ENCODE peak calls at places on chromosomes 5 and 9, in nine cellular contexts. Y is endothelial cell of umbilical vein, X is right lobe of liver, Q is IMR-90, I is heart left ventricle, M is tibial nerve, J is upper lobe of left lung, D is adrenal gland, E is K562. A is an unnamed sample.

GRCh38 chr5:73968729-73969128 is 342.7 kb downstream of the ARHGEF28 start:
- DNase-seq in M (no peak), I (no peak), D (no peak), E (no peak), X (no peak), Q (peak; percentile 12), J (no peak), Y (no peak), A (no peak)

GRCh38 chr9:96674914-96675538 is 19.9 kb upstream of the PRXL2C start:
- DNase-seq in Q (peak; percentile 77), X (no peak), I (no peak), Y (peak; percentile 91), M (no peak), E (no peak), J (no peak), D (no peak), A (no peak)

GRCh38 chr5:36688722-36689121 is 82.3 kb downstream of the SLC1A3 start:
- DNase-seq in X (no peak), I (no peak), E (peak; percentile 28), Y (no peak), M (no peak), J (no peak), Q (peak; percentile 4), D (no peak), A (no peak)

GRCh38 chr5:131983244-131983771 is 28.1 kb downstream of the ACSL6 start:
- DNase-seq in Y (no peak), J (no peak), Q (no peak), X (no peak), M (no peak), E (no peak), D (no peak), I (no peak), A (no peak)

GRCh38 chr9:35490155-35490909 is 421 bp downstream of the RUSC2 start:
- DNase-seq in E (peak; percentile 14), X (peak; percentile 59), Y (no peak), Q (no peak), M (no peak), D (peak; percentile 60), J (peak; percentile 84), I (no peak), A (peak; percentile 29)

GRCh38 chr9:99000480-99001395 is 57.0 kb downstream of the COL15A1 start:
- DNase-seq in I (no peak), J (peak; percentile 4), X (peak; percentile 54), D (peak; percentile 62), Q (peak; percentile 85), Y (peak; percentile 60), E (peak; percentile 56), M (no peak), A (no peak)

GRCh38 chr9:14633906-14634565 is 59.2 kb downstream of the ZDHHC21 start:
- DNase-seq in Q (no peak), Y (no peak), D (no peak), J (peak; percentile 37), I (no peak), E (no peak), M (no peak), X (peak; percentile 36), A (peak; percentile 7)

GRCh38 chr5:56896761-56897160 is 12.6 kb upstream of the SETD9 start:
- DNase-seq in Q (no peak), D (no peak), X (no peak), Y (no peak), I (no peak), J (no peak), M (no peak), E (no peak), A (no peak)

GRCh38 chr9:3863114-3863528 is 337.3 kb upstream of the RFX3 start:
- DNase-seq in J (no peak), D (no peak), X (no peak), Q (peak; percentile 92), Y (peak; percentile 54), M (no peak), I (no peak), E (no peak), A (no peak)

GRCh38 chr5:101018299-101018698 is 115.2 kb upstream of the ST8SIA4 start:
- DNase-seq in J (no peak), Q (no peak), I (no peak), M (no peak), Y (no peak), X (no peak), E (no peak), D (no peak), A (no peak)

GRCh38 chr9:125748511-125749099 is 1.4 kb downstream of the PBX3 start:
- DNase-seq in M (no peak), X (no peak), Y (no peak), E (no peak), D (peak; percentile 38), J (peak; percentile 84), Q (no peak), I (peak; percentile 27), A (no peak)

GRCh38 chr9:101668466-101668865 is 70.0 kb downstream of the GRIN3A start:
- DNase-seq in I (no peak), J (no peak), E (no peak), Y (no peak), M (no peak), D (no peak), Q (no peak), X (no peak), A (no peak)

GRCh38 chr5:134139891-134140469 is 25.5 kb downstream of the TCF7 start:
- DNase-seq in Y (no peak), M (no peak), D (peak; percentile 17), X (no peak), Q (no peak), J (no peak), E (no peak), I (no peak), A (peak; percentile 1)

GRCh38 chr9:110170728-110171257 is 37.2 kb downstream of the C9orf152 start:
- DNase-seq in J (no peak), D (no peak), Y (no peak), X (no peak), E (no peak), Q (no peak), M (no peak), I (no peak), A (no peak)

GRCh38 chr5:161230222-161230621 is 316.3 kb downstream of the GABRB2 start:
- DNase-seq in D (no peak), M (no peak), Y (no peak), J (no peak), I (no peak), Q (no peak), E (no peak), X (no peak), A (peak; percentile 87)

GRCh38 chr9:132910376-132910775 is 31.7 kb downstream of the SPACA9 start:
- DNase-seq in E (no peak), Q (no peak), D (no peak), M (no peak), I (no peak), Y (no peak), X (no peak), J (no peak), A (no peak)

GRCh38 chr9:98942906-98943681 is 613 bp upstream of the COL15A1 start:
- DNase-seq in D (no peak), E (no peak), M (no peak), J (no peak), Q (no peak), X (no peak), Y (no peak), I (no peak), A (no peak)

GRCh38 chr9:1427856-1428255 is 377.7 kb downstream of the DMRT2 start:
- DNase-seq in M (no peak), X (no peak), E (no peak), I (no peak), D (no peak), Y (no peak), Q (no peak), J (no peak), A (no peak)

GRCh38 chr9:1434082-1434481 is 383.9 kb downstream of the DMRT2 start:
- DNase-seq in X (no peak), D (no peak), Y (no peak), E (no peak), M (no peak), Q (no peak), I (no peak), J (no peak), A (no peak)

GRCh38 chr9:1429328-1429727 is 379.2 kb downstream of the DMRT2 start:
- DNase-seq in X (peak; percentile 54), M (no peak), D (no peak), Q (no peak), E (no peak), J (no peak), Y (no peak), I (no peak), A (peak; percentile 13)
- TF ChIP-seq POLR2A in X (no peak), M (no peak), D (no peak), Q (no peak), E (no peak), J (no peak), Y (no peak), I (no peak), A (no peak)

GRCh38 chr9:92631452-92632211 is 38.3 kb downstream of the IPPK start:
- DNase-seq in I (no peak), X (no peak), D (no peak), J (no peak), E (no peak), Y (no peak), Q (no peak), M (no peak), A (no peak)
- H3K36me3 ChIP-seq in I (peaks cover 4% of the 10 kb centered on the region), X (peaks cover 33% of the 10 kb centered on the region), D (no peaks in the 10 kb centered on the region), J (peaks cover 61% of the 10 kb centered on the region), E (peaks cover 50% of the 10 kb centered on the region), Y (peaks cover 16% of the 10 kb centered on the region), Q (peaks cover 34% of the 10 kb centered on the region), M (peaks cover 82% of the 10 kb centered on the region), A (no peaks in the 10 kb centered on the region)

GRCh38 chr5:41870621-41871048 is 410 bp upstream of the OXCT1 start:
- DNase-seq in D (no peak), Y (peak; percentile 4), M (no peak), I (no peak), E (no peak), Q (no peak), J (no peak), X (no peak), A (no peak)
- H3K27ac ChIP-seq in D (peak overlapping the region; percentile 69), Y (no peak overlapping the region), M (peak overlapping the region; percentile 83), I (peak overlapping the region; percentile 94), E (peak overlapping the region; percentile 79), Q (peak overlapping the region; percentile 15), J (peak overlapping the region; percentile 87), X (peak overlapping the region; percentile 37), A (peak overlapping the region; percentile 70)

GRCh38 chr9:91195372-91196012 is 166.2 kb downstream of the AUH start:
- DNase-seq in X (peak; percentile 62), Q (no peak), J (no peak), D (no peak), Y (no peak), I (no peak), E (no peak), M (no peak), A (no peak)

GRCh38 chr9:91191443-91192378 is 170.0 kb downstream of the AUH start:
- DNase-seq in I (no peak), M (no peak), X (peak; percentile 41), E (no peak), J (no peak), Y (no peak), D (peak; percentile 49), Q (no peak), A (no peak)

GRCh38 chr9:91192379-91192775 is 169.3 kb downstream of the AUH start:
- DNase-seq in Y (no peak), D (no peak), E (no peak), I (no peak), X (peak; percentile 49), M (no peak), J (no peak), Q (peak; percentile 42), A (peak; percentile 49)

GRCh38 chr9:91192785-91193657 is 168.7 kb downstream of the AUH start:
- DNase-seq in X (peak; percentile 78), M (peak; percentile 75), D (peak; percentile 94), Q (peak; percentile 100), I (peak; percentile 85), E (peak; percentile 79), Y (peak; percentile 96), J (peak; percentile 90), A (peak; percentile 81)

GRCh38 chr9:91193658-91194391 is 167.9 kb downstream of the AUH start:
- DNase-seq in Y (peak; percentile 94), M (peak; percentile 72), E (peak; percentile 80), X (peak; percentile 89), Q (peak; percentile 96), J (peak; percentile 94), D (peak; percentile 93), I (peak; percentile 84), A (peak; percentile 93)
- TF ChIP-seq POLR2A in Y (peak; percentile 40), M (no peak), E (peak; percentile 81), X (peak; percentile 79), Q (peak; percentile 64), J (peak; percentile 78), D (peak; percentile 89), I (no peak), A (peak; percentile 96)

A was measured in body of pancreas.